ENCODE peak calls at places on chromosome 5, in five cellular contexts. S is hippocampal formation, R is sciatic nerve, V is bronchial epithelial cell, U is AML-193. G is an unnamed sample.

GRCh38 chr5:177983763-177984564 is 12.1 kb downstream of the PROP1 start:
- DNase-seq in S (no peak), R (no peak), V (no peak), U (no peak), G (no peak)

GRCh38 chr5:90434116-90434714 is 24.7 kb upstream of the CETN3 start:
- DNase-seq in S (peak), R (no peak), V (peak), U (peak), G (peak)

GRCh38 chr5:133589286-133589685 is 23.1 kb downstream of the FSTL4 start:
- DNase-seq in S (no peak), R (no peak), V (no peak), U (no peak), G (no peak)

GRCh38 chr5:57232293-57233033 is 58.6 kb downstream of the GPBP1 start:
- DNase-seq in S (no peak), R (no peak), V (peak), U (no peak), G (no peak)

GRCh38 chr5:10564838-10565784 is 1.2 kb downstream of the ANKRD33B start:
- DNase-seq in S (no peak), R (peak), V (no peak), U (peak), G (no peak)

GRCh38 chr5:137022043-137022442 is 477.1 kb downstream of the SPOCK1 start:
- DNase-seq in S (peak), R (no peak), V (no peak), U (no peak), G (peak)

GRCh38 chr5:10797246-10797645 is 36.2 kb upstream of the DAP start:
- DNase-seq in S (no peak), R (no peak), V (peak), U (peak), G (peak)

GRCh38 chr5:73940026-73940425 is 314.0 kb downstream of the ARHGEF28 start:
- DNase-seq in S (no peak), R (no peak), V (no peak), U (no peak), G (no peak)

GRCh38 chr5:151661096-151661495 is 25.6 kb downstream of the SPARC start:
- DNase-seq in S (no peak), R (no peak), V (no peak), U (no peak), G (no peak)

GRCh38 chr5:149380466-149381121 is 1.5 kb upstream of the IL17B start:
- DNase-seq in S (no peak), R (no peak), V (no peak), U (no peak), G (no peak)

GRCh38 chr5:34529581-34530331 is 126.4 kb upstream of the RAI14 start:
- DNase-seq in S (no peak), R (no peak), V (peak), U (no peak), G (no peak)

GRCh38 chr5:33180900-33181299 is 259.9 kb upstream of the TARS1 start:
- DNase-seq in S (no peak), R (no peak), V (peak), U (no peak), G (peak)

GRCh38 chr5:65035212-65036206 is 266.8 kb downstream of the CWC27 start:
- DNase-seq in S (peak), R (peak), V (peak), U (peak), G (peak)

GRCh38 chr5:173451031-173451430 is 122.8 kb upstream of the STC2 start:
- DNase-seq in S (no peak), R (no peak), V (no peak), U (peak), G (peak)

GRCh38 chr5:41161271-41161670 is 52.1 kb downstream of the C6 start:
- DNase-seq in S (no peak), R (no peak), V (no peak), U (no peak), G (no peak)

GRCh38 chr5:114055810-114056476 is 305.9 kb upstream of the KCNN2 start:
- DNase-seq in S (no peak), R (no peak), V (no peak), U (no peak), G (no peak)

G was measured in fibroblast of mammary gland.